ENCODE peak calls at places on chromosomes 1 and 21, in four cellular contexts. H is neural crest cell; S is activated naive CD4-positive, alpha-beta T cell treated with Interleukin-2 at 50 U/mL for 16 hours; X is NCI-H1092 treated with DMSO at 0.1 percent for 48 hours. J is an unnamed sample.

GRCh38 chr1:65469126-65469888 is 48.8 kb downstream of the LEPR start:
- DNase-seq in S (no peak), X (no peak), H (no peak), J (no peak)

GRCh38 chr1:154755858-154756730 is 114.0 kb downstream of the KCNN3 start:
- DNase-seq in X (no peak), S (no peak), H (no peak), J (no peak)

GRCh38 chr1:183185941-183186490 is at the start of gene LAMC2:
- DNase-seq in H (peak; percentile 41), S (no peak), X (peak; percentile 10), J (no peak)

GRCh38 chr1:109104364-109105151 is 9.4 kb upstream of the ELAPOR1 start:
- DNase-seq in S (no peak), X (no peak), H (no peak), J (no peak)

GRCh38 chr1:197521118-197521739 is 253.2 kb downstream of the CRB1 start:
- DNase-seq in X (no peak), H (peak; percentile 37), S (no peak), J (no peak)

GRCh38 chr1:230456478-230456877 is 30.3 kb upstream of the PGBD5 start:
- DNase-seq in S (no peak), H (no peak), X (no peak), J (no peak)

GRCh38 chr1:77121503-77121902 is 97.7 kb downstream of the PIGK start:
- DNase-seq in X (no peak), S (no peak), H (no peak), J (no peak)

GRCh38 chr1:77170687-77171086 is 48.5 kb downstream of the PIGK start:
- DNase-seq in S (no peak), H (no peak), X (no peak), J (no peak)

GRCh38 chr1:158930504-158930903 is 848 bp upstream of the PYHIN1 start:
- DNase-seq in S (peak; percentile 30), X (no peak), H (no peak), J (no peak)

GRCh38 chr1:99139876-99140275 is 124.4 kb upstream of the PLPPR4 start:
- DNase-seq in H (no peak), X (no peak), S (no peak), J (no peak)

GRCh38 chr1:55012661-55013060 is 13.9 kb downstream of the BSND start:
- DNase-seq in S (no peak), H (no peak), X (no peak), J (no peak)

GRCh38 chr1:45913925-45914501 is 110.6 kb downstream of the MAST2 start:
- DNase-seq in H (no peak), S (no peak), X (no peak), J (no peak)

GRCh38 chr1:37485902-37486679 is 11.7 kb downstream of the ZC3H12A start:
- DNase-seq in H (no peak), X (no peak), S (no peak), J (no peak)

GRCh38 chr1:52192436-52192835 is 50.5 kb downstream of the ZFYVE9 start:
- DNase-seq in H (no peak), S (no peak), X (no peak), J (no peak)

GRCh38 chr1:61641578-61642336 is 83.2 kb downstream of the TM2D1 start:
- DNase-seq in S (peak; percentile 46), X (peak; percentile 18), H (peak; percentile 47), J (peak; percentile 78)

GRCh38 chr1:23575226-23575810 is 16.0 kb upstream of the ID3 start:
- DNase-seq in S (no peak), X (no peak), H (no peak), J (no peak)

GRCh38 chr21:26388731-26389231 is 184.3 kb downstream of the CYYR1 start:
- DNase-seq in S (no peak), H (no peak), X (no peak), J (no peak)

GRCh38 chr1:34407140-34407539 is 230.4 kb downstream of the C1orf94 start:
- DNase-seq in H (no peak), X (no peak), S (no peak), J (no peak)

GRCh38 chr1:193141804-193142203 is 20.0 kb downstream of the CDC73 start:
- DNase-seq in S (no peak), H (no peak), X (no peak), J (no peak)

GRCh38 chr1:242651817-242652216 is 127.3 kb upstream of the PLD5 start:
- DNase-seq in S (no peak), H (no peak), X (no peak), J (no peak)

GRCh38 chr1:12692967-12693782 is 22.7 kb upstream of the AADACL3 start:
- DNase-seq in S (no peak), H (no peak), X (no peak), J (no peak)

GRCh38 chr1:245512980-245513578 is 358.3 kb downstream of the KIF26B start:
- DNase-seq in X (peak; percentile 67), S (no peak), H (no peak), J (no peak)

GRCh38 chr1:183058835-183059234 is 35.6 kb downstream of the LAMC1 start:
- DNase-seq in S (no peak), H (no peak), X (no peak), J (no peak)

GRCh38 chr1:179002552-179003345 is 22.9 kb upstream of the FAM20B start:
- DNase-seq in H (peak; percentile 99), S (peak; percentile 69), X (peak; percentile 41), J (peak; percentile 79)

GRCh38 chr1:198699167-198700015 is 60.6 kb downstream of the PTPRC start:
- DNase-seq in S (peak; percentile 80), X (peak; percentile 45), H (peak; percentile 63), J (peak; percentile 9)